ENCODE peak calls at places on chromosome 12, in four cellular contexts. W, N, O and Q are unnamed samples.

GRCh38 chr12:88490425-88490824 is 89.8 kb downstream of the KITLG start:
- DNase-seq in W (no peak), N (no peak), O (no peak), Q (no peak)

GRCh38 chr12:80636832-80637231 is 70.6 kb upstream of the MYF6 start:
- DNase-seq in W (no peak), N (no peak), O (no peak), Q (no peak)

GRCh38 chr12:96035283-96036236 is at the start of gene LTA4H:
- DNase-seq in W (peak; percentile 94), N (peak; percentile 96), O (peak; percentile 96), Q (peak; percentile 92)

GRCh38 chr12:71840226-71840847 is 778 bp downstream of the TBC1D15 start:
- DNase-seq in W (no peak), N (no peak), O (no peak), Q (no peak)

GRCh38 chr12:88362439-88362838 is 217.8 kb downstream of the KITLG start:
- DNase-seq in W (no peak), N (no peak), O (no peak), Q (no peak)

GRCh38 chr12:29273178-29273843 is 107.7 kb downstream of the ERGIC2 start:
- DNase-seq in W (no peak), N (no peak), O (no peak), Q (no peak)

GRCh38 chr12:47883663-47884195 is 21.1 kb downstream of the VDR start:
- DNase-seq in W (no peak), N (no peak), O (no peak), Q (no peak)

GRCh38 chr12:28998662-28999120 is 150.4 kb upstream of the FAR2 start:
- DNase-seq in W (no peak), N (no peak), O (no peak), Q (no peak)

GRCh38 chr12:109463776-109464175 is 13.3 kb downstream of the KCTD10 start:
- DNase-seq in W (no peak), N (no peak), O (no peak), Q (no peak)

GRCh38 chr12:48197549-48197966 is 5.5 kb downstream of the OR10AD1 start:
- DNase-seq in W (no peak), N (no peak), O (no peak), Q (no peak)

GRCh38 chr12:49276304-49277290 is 11.7 kb downstream of the TUBA1C start:
- DNase-seq in W (no peak), N (no peak), O (no peak), Q (no peak)

GRCh38 chr12:33180921-33181320 is 258.7 kb downstream of the SYT10 start:
- DNase-seq in W (no peak), N (no peak), O (no peak), Q (no peak)

GRCh38 chr12:6570264-6570887 is 2.3 kb upstream of the NOP2 start:
- DNase-seq in W (no peak), N (peak; percentile 15), O (peak; percentile 24), Q (peak; percentile 50)

GRCh38 chr12:45050751-45051489 is at the start of gene DBX2:
- DNase-seq in W (no peak), N (no peak), O (no peak), Q (peak; percentile 8)

GRCh38 chr12:2160043-2160442 is 107.3 kb downstream of the CACNA1C start:
- DNase-seq in W (no peak), N (no peak), O (no peak), Q (no peak)

GRCh38 chr12:59193476-59194050 is 273.3 kb upstream of the LRIG3 start:
- DNase-seq in W (no peak), N (no peak), O (no peak), Q (no peak)

GRCh38 chr12:57236925-57237652 is 7.6 kb downstream of the SHMT2 start:
- DNase-seq in W (no peak), N (no peak), O (no peak), Q (no peak)

GRCh38 chr12:95218164-95218851 is 701 bp downstream of the VEZT start:
- DNase-seq in W (no peak), N (peak; percentile 13), O (no peak), Q (no peak)

GRCh38 chr12:28130625-28131598 is 59.3 kb upstream of the CCDC91 start:
- DNase-seq in W (no peak), N (no peak), O (no peak), Q (no peak)

GRCh38 chr12:106976013-106976658 is 10.8 kb downstream of the MTERF2 start:
- DNase-seq in W (no peak), N (no peak), O (no peak), Q (no peak)

GRCh38 chr12:6161124-6161882 is 36.8 kb upstream of the VWF start:
- DNase-seq in W (no peak), N (no peak), O (no peak), Q (no peak)

GRCh38 chr12:120774169-120774916 is 48.7 kb downstream of the ACADS start:
- DNase-seq in W (no peak), N (no peak), O (no peak), Q (no peak)

GRCh38 chr12:106679576-106679975 is 94.9 kb upstream of the RIC8B start:
- DNase-seq in W (no peak), N (no peak), O (no peak), Q (no peak)

GRCh38 chr12:6960291-6961277 is 9.4 kb downstream of the PTPN6 start:
- DNase-seq in W (no peak), N (no peak), O (peak; percentile 39), Q (no peak)

GRCh38 chr12:52319097-52319496 is 2.1 kb downstream of the KRT83 start:
- DNase-seq in W (no peak), N (no peak), O (no peak), Q (no peak)

GRCh38 chr12:1531160-1531653 is 63.2 kb downstream of the FBXL14 start:
- DNase-seq in W (no peak), N (no peak), O (no peak), Q (no peak)

GRCh38 chr12:119463211-119463914 is 128.8 kb downstream of the CCDC60 start:
- DNase-seq in W (no peak), N (no peak), O (no peak), Q (no peak)

GRCh38 chr12:64610092-64610659 is at the start of gene RASSF3:
- DNase-seq in W (peak; percentile 70), N (peak; percentile 65), O (peak; percentile 58), Q (peak; percentile 83)

GRCh38 chr12:54463034-54463433 is 10.4 kb downstream of the GTSF1 start:
- DNase-seq in W (no peak), N (no peak), O (no peak), Q (no peak)

GRCh38 chr12:60335765-60336164 is 739.9 kb downstream of the SLC16A7 start:
- DNase-seq in W (no peak), N (no peak), O (no peak), Q (no peak)

GRCh38 chr12:124422570-124423523 is 128.0 kb downstream of the RFLNA start:
- DNase-seq in W (no peak), N (no peak), O (no peak), Q (no peak)

GRCh38 chr12:11778703-11779102 is 129.2 kb downstream of the ETV6 start:
- DNase-seq in W (no peak), N (no peak), O (no peak), Q (no peak)

GRCh38 chr12:98110516-98110915 is 404.9 kb upstream of the TMPO start:
- DNase-seq in W (no peak), N (no peak), O (no peak), Q (no peak)

GRCh38 chr12:47349770-47350408 is 270.1 kb upstream of the AMIGO2 start:
- DNase-seq in W (no peak), N (no peak), O (no peak), Q (peak; percentile 57)